ENCODE peak calls at places on chromosomes 4 and X, in six cellular contexts. N is naive thymus-derived CD8-positive, alpha-beta T cell; S is stimulated activated CD4-positive, alpha-beta T cell treated with anti-CD3 and anti-CD28 coated beads, Interleukin-4, amount 100 ng/mL, for 48 hours; F is HCT116; X is ELR; Q is ELF-1. Z is an unnamed sample.
A peak's percentile ranks its signal among the peaks of the same experiment; 100 is the strongest.

GRCh38 chr4:127126718-127127117 is 506.0 kb upstream of the INTU start:
- DNase-seq in S (no peak), X (no peak), Q (no peak), F (no peak), N (no peak), Z (no peak)

GRCh38 chrX:2498781-2499302 is 1.9 kb downstream of the DHRSX start:
- DNase-seq in N (no peak), X (no peak), S (no peak), Q (peak; percentile 51), F (no peak), Z (peak; percentile 18)

GRCh38 chr4:966266-967112 is 6.9 kb downstream of the DGKQ start:
- DNase-seq in S (no peak), F (no peak), N (no peak), Q (no peak), X (no peak), Z (no peak)

GRCh38 chrX:135707880-135708279 is 5.6 kb upstream of the CT45A1 start:
- DNase-seq in S (peak; percentile 4), N (peak; percentile 4), X (peak; percentile 29), F (peak; percentile 16), Q (peak; percentile 85), Z (peak; percentile 20)

GRCh38 chrX:95076449-95076848 is 1402.4 kb downstream of the FAM133A start:
- DNase-seq in N (no peak), X (peak; percentile 71), S (no peak), Q (no peak), F (no peak), Z (no peak)

GRCh38 chr4:180057198-180057821 is 2185.9 kb upstream of the TENM3 start:
- DNase-seq in F (no peak), N (no peak), S (no peak), X (peak; percentile 21), Q (peak; percentile 27), Z (no peak)

GRCh38 chrX:140664939-140665338 is 44.6 kb upstream of the LINC00632 start:
- DNase-seq in F (no peak), S (no peak), X (peak; percentile 51), Q (no peak), N (no peak), Z (no peak)

GRCh38 chr4:75101906-75102888 is 169.3 kb downstream of the PARM1 start:
- DNase-seq in F (no peak), N (no peak), Q (no peak), X (no peak), S (no peak), Z (no peak)

GRCh38 chr4:38870098-38870850 is 2.7 kb downstream of the FAM114A1 start:
- DNase-seq in X (no peak), S (no peak), N (no peak), F (no peak), Q (no peak), Z (peak; percentile 6)

GRCh38 chrX:108264376-108264775 is 172.8 kb downstream of the ATG4A start:
- DNase-seq in S (no peak), N (no peak), F (no peak), X (no peak), Q (no peak), Z (no peak)

GRCh38 chrX:102599950-102600579 is 750 bp downstream of the ARMCX5 start:
- DNase-seq in Q (peak; percentile 12), N (no peak), X (peak; percentile 26), F (no peak), S (no peak), Z (no peak)

GRCh38 chr4:77817304-77818076 is 1.7 kb downstream of the CNOT6L start:
- DNase-seq in S (no peak), N (peak; percentile 28), F (no peak), Q (no peak), X (peak; percentile 5), Z (no peak)

GRCh38 chrX:96579252-96579651 is 105.4 kb upstream of the DIAPH2 start:
- DNase-seq in N (no peak), S (no peak), X (no peak), Q (no peak), F (no peak), Z (no peak)

GRCh38 chr4:141339966-141340365 is 119.3 kb downstream of the ZNF330 start:
- DNase-seq in N (no peak), F (no peak), Q (no peak), X (peak; percentile 29), S (no peak), Z (peak; percentile 81)

GRCh38 chr4:54840992-54841768 is 183.4 kb downstream of the KIT start:
- DNase-seq in N (no peak), X (peak; percentile 4), S (no peak), F (no peak), Q (no peak), Z (no peak)